ENCODE peak calls at places on chromosomes 6 and 20, in four cellular contexts. Q, Y, T and U are unnamed samples.

GRCh38 chr6:28648878-28649375 is 123.2 kb downstream of the GPX5 start:
- DNase-seq in Q (no peak), Y (no peak), T (no peak), U (no peak)

GRCh38 chr20:24986436-24987015 is 6.0 kb downstream of the APMAP start:
- DNase-seq in Q (peak), Y (no peak), T (no peak), U (no peak)

GRCh38 chr6:78484181-78485064 is 382.9 kb upstream of the IRAK1BP1 start:
- DNase-seq in Q (no peak), Y (no peak), T (no peak), U (no peak)

GRCh38 chr6:45278367-45278766 is 49.8 kb upstream of the RUNX2 start:
- DNase-seq in Q (no peak), Y (no peak), T (no peak), U (no peak)

GRCh38 chr6:31702421-31702818 is 704 bp downstream of the ABHD16A start:
- DNase-seq in Q (no peak), Y (no peak), T (no peak), U (peak)

GRCh38 chr6:51814418-51814817 is 273.0 kb downstream of the PKHD1 start:
- DNase-seq in Q (no peak), Y (no peak), T (no peak), U (no peak)

GRCh38 chr6:111534366-111534765 is 51.3 kb upstream of the REV3L start:
- DNase-seq in Q (peak), Y (peak), T (no peak), U (peak)

GRCh38 chr6:133202610-133203343 is 38.4 kb upstream of the EYA4 start:
- DNase-seq in Q (no peak), Y (no peak), T (no peak), U (no peak)

GRCh38 chr6:151482290-151482689 is 11.5 kb upstream of the CCDC170 start:
- DNase-seq in Q (no peak), Y (peak), T (no peak), U (peak)

GRCh38 chr20:8287328-8287727 is 155.3 kb downstream of the PLCB1 start:
- DNase-seq in Q (no peak), Y (no peak), T (no peak), U (no peak)

GRCh38 chr6:7285416-7285815 is 27.6 kb downstream of the SSR1 start:
- DNase-seq in Q (no peak), Y (no peak), T (no peak), U (no peak)

GRCh38 chr6:100479180-100480035 is 14.7 kb upstream of the SIM1 start:
- DNase-seq in Q (no peak), Y (peak), T (no peak), U (peak)

GRCh38 chr6:166313255-166314070 is 5.3 kb upstream of the PRR18 start:
- DNase-seq in Q (no peak), Y (peak), T (peak), U (peak)

GRCh38 chr6:14965340-14966102 is 280.3 kb upstream of the JARID2 start:
- DNase-seq in Q (no peak), Y (no peak), T (no peak), U (no peak)

GRCh38 chr6:106046116-106046853 is 39.9 kb upstream of the PRDM1 start:
- DNase-seq in Q (no peak), Y (no peak), T (no peak), U (no peak)